ENCODE peak calls at places on chromosome 6, in six cellular contexts. S is RWPE1, F is fibroblast of pulmonary artery, Y is fibroblast of villous mesenchyme, N is AG09319, E is OCI-LY7. W is an unnamed sample.
A peak's percentile ranks its signal among the peaks of the same experiment; 100 is the strongest.

GRCh38 chr6:54801669-54802068 is 44.9 kb upstream of the FAM83B start:
- DNase-seq in S (peak; percentile 82), F (peak; percentile 43), Y (peak; percentile 91), N (peak; percentile 34), E (no peak), W (peak; percentile 0)

GRCh38 chr6:87164004-87164403 is 8.6 kb downstream of the ZNF292 start:
- DNase-seq in S (no peak), F (no peak), Y (no peak), N (no peak), E (no peak), W (no peak)

GRCh38 chr6:88013554-88013953 is 34.1 kb upstream of the SPACA1 start:
- DNase-seq in S (no peak), F (no peak), Y (no peak), N (no peak), E (peak; percentile 41), W (no peak)

GRCh38 chr6:146850238-146850896 is 251.6 kb downstream of the ADGB start:
- DNase-seq in S (no peak), F (peak; percentile 89), Y (peak; percentile 53), N (no peak), E (no peak), W (peak; percentile 87)

GRCh38 chr6:116159782-116160524 is 34.0 kb upstream of the COL10A1 start:
- DNase-seq in S (no peak), F (no peak), Y (peak; percentile 5), N (no peak), E (no peak), W (no peak)

GRCh38 chr6:26217714-26218075 is 130.5 kb downstream of the HFE start:
- DNase-seq in S (no peak), F (peak; percentile 32), Y (peak; percentile 27), N (no peak), E (no peak), W (no peak)

GRCh38 chr6:14734416-14735340 is 511.2 kb upstream of the JARID2 start:
- DNase-seq in S (no peak), F (peak; percentile 75), Y (peak; percentile 80), N (no peak), E (peak; percentile 55), W (peak; percentile 77)

GRCh38 chr6:168678588-168678987 is 237.6 kb downstream of the SMOC2 start:
- DNase-seq in S (no peak), F (no peak), Y (no peak), N (no peak), E (no peak), W (no peak)

GRCh38 chr6:56374841-56375369 is 127.5 kb upstream of the COL21A1 start:
- DNase-seq in S (no peak), F (peak; percentile 86), Y (peak; percentile 68), N (peak; percentile 81), E (no peak), W (peak; percentile 23)

GRCh38 chr6:9494864-9495263 is 920.0 kb downstream of the TFAP2A start:
- DNase-seq in S (no peak), F (peak; percentile 42), Y (peak; percentile 26), N (no peak), E (no peak), W (peak; percentile 24)

GRCh38 chr6:83359638-83360037 is 71.2 kb downstream of the ME1 start:
- DNase-seq in S (no peak), F (no peak), Y (no peak), N (no peak), E (no peak), W (no peak)

GRCh38 chr6:73691512-73691911 is 4.5 kb upstream of the CD109 start:
- DNase-seq in S (no peak), F (peak; percentile 23), Y (no peak), N (no peak), E (no peak), W (no peak)
- TF ChIP-seq CTCF in S (no peak), F (no peak), Y (no peak), N (no peak), E (no peak), W (no peak)

GRCh38 chr6:3162067-3162497 is 4.7 kb upstream of the TUBB2A start:
- DNase-seq in S (no peak), F (no peak), Y (peak; percentile 19), N (no peak), E (peak; percentile 24), W (no peak)

GRCh38 chr6:3163248-3163594 is 5.9 kb upstream of the TUBB2A start:
- DNase-seq in S (no peak), F (peak; percentile 43), Y (no peak), N (no peak), E (no peak), W (no peak)

GRCh38 chr6:3164388-3164787 is 7.0 kb upstream of the TUBB2A start:
- DNase-seq in S (no peak), F (no peak), Y (no peak), N (no peak), E (no peak), W (no peak)

GRCh38 chr6:3159805-3160781 is 2.7 kb upstream of the TUBB2A start:
- DNase-seq in S (peak; percentile 73), F (peak; percentile 47), Y (peak; percentile 40), N (no peak), E (peak; percentile 51), W (no peak)

GRCh38 chr6:3162565-3163247 is 5.4 kb upstream of the TUBB2A start:
- DNase-seq in S (peak; percentile 48), F (peak; percentile 74), Y (peak; percentile 81), N (no peak), E (peak; percentile 82), W (peak; percentile 53)
- TF ChIP-seq CTCF in S (no peak), F (no peak), Y (peak; percentile 21), N (peak; percentile 16), E (peak; percentile 27), W (peak; percentile 38)

GRCh38 chr6:105468850-105469249 is 66.0 kb upstream of the PREP start:
- DNase-seq in S (no peak), F (no peak), Y (no peak), N (no peak), E (no peak), W (no peak)

GRCh38 chr6:105474234-105474633 is 71.4 kb upstream of the PREP start:
- DNase-seq in S (no peak), F (no peak), Y (no peak), N (peak; percentile 38), E (no peak), W (no peak)

GRCh38 chr6:105469951-105470350 is 67.1 kb upstream of the PREP start:
- DNase-seq in S (no peak), F (no peak), Y (no peak), N (no peak), E (no peak), W (no peak)
- TF ChIP-seq CTCF in S (no peak), F (no peak), Y (no peak), N (no peak), E (no peak), W (no peak)

GRCh38 chr6:5136856-5137255 is 51.7 kb downstream of the PPP1R3G start:
- DNase-seq in S (no peak), F (no peak), Y (no peak), N (no peak), E (no peak), W (no peak)

GRCh38 chr6:5130135-5130866 is 45.2 kb downstream of the PPP1R3G start:
- DNase-seq in S (no peak), F (no peak), Y (no peak), N (no peak), E (no peak), W (no peak)

GRCh38 chr6:5135783-5136376 is 50.7 kb downstream of the PPP1R3G start:
- DNase-seq in S (no peak), F (peak; percentile 62), Y (peak; percentile 52), N (no peak), E (peak; percentile 58), W (peak; percentile 50)

GRCh38 chr6:5133943-5134342 is 48.8 kb downstream of the PPP1R3G start:
- DNase-seq in S (no peak), F (no peak), Y (no peak), N (no peak), E (no peak), W (no peak)

GRCh38 chr6:5132741-5133140 is 47.6 kb downstream of the PPP1R3G start:
- DNase-seq in S (no peak), F (peak; percentile 99), Y (peak; percentile 94), N (peak; percentile 39), E (peak; percentile 17), W (peak; percentile 95)
- TF ChIP-seq CTCF in S (no peak), F (no peak), Y (no peak), N (no peak), E (no peak), W (no peak)

DNA sequence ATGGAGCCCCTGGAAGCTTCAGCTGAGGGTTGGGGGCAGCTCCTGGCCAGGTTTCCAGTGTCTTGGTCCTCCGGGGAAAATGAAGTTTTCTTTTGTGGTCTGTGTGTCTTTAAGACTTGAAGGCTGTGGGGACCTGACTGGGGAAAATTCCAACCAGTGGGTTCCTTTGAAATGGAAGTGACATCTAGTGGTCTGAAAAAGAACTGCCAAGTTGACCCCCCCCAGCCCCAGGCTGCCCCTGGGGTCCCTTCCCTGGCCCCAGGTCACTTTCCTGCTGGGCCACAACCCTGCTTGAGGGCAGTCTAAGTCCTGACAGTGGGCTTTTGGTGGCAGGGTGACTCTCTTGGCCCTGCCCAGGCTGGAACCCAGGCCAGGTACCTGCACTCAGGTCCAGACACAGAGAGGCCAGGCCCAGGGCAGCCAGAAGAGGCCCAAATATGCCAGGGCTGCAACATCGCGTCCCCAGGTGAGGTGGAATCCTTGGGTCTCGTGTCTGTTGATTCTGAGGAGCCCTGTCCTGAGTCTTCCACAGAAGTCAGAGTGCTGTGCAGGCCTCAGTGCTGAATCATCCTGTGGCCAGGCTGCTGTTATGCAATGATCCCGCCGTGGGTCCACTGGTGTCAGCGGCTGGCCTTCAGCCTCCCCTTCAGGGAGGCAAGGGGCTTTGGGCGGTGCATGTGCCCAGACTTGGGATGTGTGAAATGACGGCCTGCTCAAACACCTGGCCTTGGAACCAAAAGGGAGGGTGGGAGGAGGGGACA is 68.4 kb downstream of the VEGFA start:
- DNase-seq in S (peak; percentile 50), F (peak; percentile 76), Y (peak; percentile 88), N (peak; percentile 37), E (peak; percentile 47), W (peak; percentile 70)
- TF ChIP-seq CTCF in S (no peak), F (peak; percentile 58), Y (peak; percentile 64), N (peak; percentile 58), E (peak; percentile 73), W (peak; percentile 69)

GRCh38 chr6:96943535-96943934 is 19.0 kb downstream of the KLHL32 start:
- DNase-seq in S (no peak), F (no peak), Y (no peak), N (no peak), E (no peak), W (no peak)

GRCh38 chr6:96939019-96939805 is 14.7 kb downstream of the KLHL32 start:
- DNase-seq in S (peak; percentile 53), F (peak; percentile 64), Y (peak; percentile 12), N (no peak), E (no peak), W (peak; percentile 71)

GRCh38 chr6:96942676-96943075 is 18.1 kb downstream of the KLHL32 start:
- DNase-seq in S (no peak), F (no peak), Y (no peak), N (no peak), E (no peak), W (no peak)

GRCh38 chr6:96940322-96940721 is 15.8 kb downstream of the KLHL32 start:
- DNase-seq in S (no peak), F (no peak), Y (no peak), N (no peak), E (no peak), W (no peak)
- TF ChIP-seq CTCF in S (no peak), F (no peak), Y (no peak), N (no peak), E (no peak), W (no peak)